ENCODE peak calls at places on chromosomes 1 and 21, in four cellular contexts. M, H, F and K are unnamed samples.

GRCh38 chr1:93842750-93843500 is 36.1 kb downstream of the DNTTIP2 start:
- DNase-seq in H (no peak), F (no peak), M (no peak), K (no peak)

GRCh38 chr1:117821382-117821755 is 108.1 kb downstream of the GDAP2 start:
- DNase-seq in F (no peak), M (no peak), H (no peak), K (no peak)

GRCh38 chr1:208093754-208094719 is 150.1 kb downstream of the PLXNA2 start:
- DNase-seq in F (peak), M (peak), H (peak), K (no peak)

GRCh38 chr1:39395357-39395831 is 96.0 kb upstream of the BMP8A start:
- DNase-seq in M (no peak), H (peak), F (no peak), K (no peak)

GRCh38 chr21:43902441-43902840 is 37.4 kb downstream of the AGPAT3 start:
- DNase-seq in M (no peak), F (no peak), H (no peak), K (no peak)

GRCh38 chr1:67683736-67684525 is 1.1 kb upstream of the GADD45A start:
- DNase-seq in M (no peak), F (no peak), H (peak), K (no peak)

GRCh38 chr1:183686228-183686627 is 33.1 kb upstream of the APOBEC4 start:
- DNase-seq in M (no peak), F (no peak), H (no peak), K (no peak)

GRCh38 chr1:34328281-34328680 is 151.6 kb downstream of the C1orf94 start:
- DNase-seq in M (no peak), F (no peak), H (no peak), K (no peak)

GRCh38 chr1:218957971-218958370 is 215.7 kb upstream of the LYPLAL1 start:
- DNase-seq in F (no peak), M (no peak), H (no peak), K (no peak)

GRCh38 chr1:186617860-186618780 is 62.1 kb downstream of the PTGS2 start:
- DNase-seq in M (no peak), F (no peak), H (no peak), K (peak)

GRCh38 chr1:167837334-167837733 is 76.6 kb downstream of the ADCY10 start:
- DNase-seq in F (no peak), M (no peak), H (no peak), K (no peak)

GRCh38 chr1:201348211-201348566 is 29.3 kb downstream of the TNNT2 start:
- DNase-seq in M (no peak), F (no peak), H (peak), K (no peak)

GRCh38 chr1:190303501-190303900 is 174.2 kb downstream of the BRINP3 start:
- DNase-seq in F (no peak), M (no peak), H (no peak), K (no peak)

GRCh38 chr1:245652660-245653427 is 498.1 kb downstream of the KIF26B start:
- DNase-seq in H (no peak), M (no peak), F (no peak), K (no peak)

GRCh38 chr1:94798054-94798453 is 22.1 kb upstream of the SLC44A3 start:
- DNase-seq in H (no peak), M (no peak), F (no peak), K (no peak)

GRCh38 chr1:238982736-238983135 is 403.6 kb upstream of the CHRM3 start:
- DNase-seq in H (no peak), F (no peak), M (no peak), K (no peak)

GRCh38 chr1:34188418-34188817 is 11.7 kb downstream of the C1orf94 start:
- DNase-seq in M (no peak), H (no peak), F (no peak), K (no peak)

GRCh38 chr21:45982256-45982757 is 737 bp downstream of the COL6A1 start:
- DNase-seq in H (peak), F (no peak), M (no peak), K (no peak)

GRCh38 chr1:15139654-15140350 is 13.7 kb upstream of the TMEM51 start:
- DNase-seq in F (no peak), H (no peak), M (no peak), K (no peak)